ENCODE peak calls at places on chromosomes 16 and 17, in five cellular contexts. One of them, this sample, is unnamed.

GRCh38 chr17:6323626-6324356 is 111.1 kb downstream of the AIPL1 start:
- DNase-seq in fibroblast of lung: no peak
- DNase-seq in stimulated activated naive CD4-positive, alpha-beta T cell: no peak
- DNase-seq in ACHN: peak; percentile 14
- DNase-seq in fibroblast of the aortic adventitia: no peak
- DNase-seq in this sample: no peak

GRCh38 chr17:16439867-16440351 is 24.5 kb downstream of the TRPV2 start:
- DNase-seq in fibroblast of the aortic adventitia: peak; percentile 47
- DNase-seq in ACHN: no peak
- DNase-seq in fibroblast of lung: no peak
- DNase-seq in stimulated activated naive CD4-positive, alpha-beta T cell: no peak
- DNase-seq in this sample: no peak

GRCh38 chr16:27599606-27600005 is 49.7 kb downstream of the KATNIP start:
- DNase-seq in stimulated activated naive CD4-positive, alpha-beta T cell: no peak
- DNase-seq in ACHN: no peak
- DNase-seq in fibroblast of the aortic adventitia: no peak
- DNase-seq in fibroblast of lung: no peak
- DNase-seq in this sample: no peak

GRCh38 chr17:3796110-3796821 is 4.7 kb downstream of the ITGAE start:
- DNase-seq in fibroblast of the aortic adventitia: no peak
- DNase-seq in ACHN: no peak
- DNase-seq in fibroblast of lung: no peak
- DNase-seq in stimulated activated naive CD4-positive, alpha-beta T cell: no peak
- DNase-seq in this sample: no peak

GRCh38 chr17:79814966-79815835 is 18.3 kb upstream of the CBX8 start:
- DNase-seq in ACHN: no peak
- DNase-seq in fibroblast of lung: no peak
- DNase-seq in fibroblast of the aortic adventitia: peak; percentile 36
- DNase-seq in stimulated activated naive CD4-positive, alpha-beta T cell: no peak
- DNase-seq in this sample: peak; percentile 75

GRCh38 chr16:30741461-30741914 is 6.7 kb upstream of the PHKG2 start:
- DNase-seq in stimulated activated naive CD4-positive, alpha-beta T cell: no peak
- DNase-seq in fibroblast of lung: peak; percentile 50
- DNase-seq in fibroblast of the aortic adventitia: peak; percentile 83
- DNase-seq in ACHN: peak; percentile 98
- DNase-seq in this sample: no peak

GRCh38 chr16:81450783-81451491 is 6.3 kb downstream of the CMIP start:
- DNase-seq in fibroblast of lung: no peak
- DNase-seq in ACHN: no peak
- DNase-seq in fibroblast of the aortic adventitia: no peak
- DNase-seq in stimulated activated naive CD4-positive, alpha-beta T cell: no peak
- DNase-seq in this sample: no peak

GRCh38 chr16:28202147-28202746 is 9.5 kb downstream of the XPO6 start:
- DNase-seq in fibroblast of lung: no peak
- DNase-seq in stimulated activated naive CD4-positive, alpha-beta T cell: no peak
- DNase-seq in fibroblast of the aortic adventitia: no peak
- DNase-seq in ACHN: peak; percentile 30
- DNase-seq in this sample: no peak

GRCh38 chr17:5379351-5380107 is 39.9 kb downstream of the NUP88 start:
- DNase-seq in stimulated activated naive CD4-positive, alpha-beta T cell: no peak
- DNase-seq in ACHN: no peak
- DNase-seq in fibroblast of the aortic adventitia: no peak
- DNase-seq in fibroblast of lung: no peak
- DNase-seq in this sample: no peak

GRCh38 chr16:65763640-65764305 is 602.7 kb upstream of the CDH5 start:
- DNase-seq in stimulated activated naive CD4-positive, alpha-beta T cell: no peak
- DNase-seq in fibroblast of lung: no peak
- DNase-seq in ACHN: no peak
- DNase-seq in fibroblast of the aortic adventitia: no peak
- DNase-seq in this sample: no peak

GRCh38 chr17:72034000-72034399 is 86.8 kb upstream of the SOX9 start:
- DNase-seq in ACHN: no peak
- DNase-seq in stimulated activated naive CD4-positive, alpha-beta T cell: no peak
- DNase-seq in fibroblast of the aortic adventitia: no peak
- DNase-seq in fibroblast of lung: no peak
- DNase-seq in this sample: no peak